ENCODE peak calls at places on chromosomes 11 and 22, in four cellular contexts. W is H1, J is adrenal gland, T is transverse colon. U is an unnamed sample. For H3K9me3, the result is how much of the 10 kb centered on the place peaks cover.

GRCh38 chr11:115745041-115745440 is 240.8 kb upstream of the CADM1 start:
- DNase-seq in J (no peak), T (no peak), W (no peak), U (no peak)

GRCh38 chr11:69244286-69244685 is 49.7 kb upstream of the MYEOV start:
- DNase-seq in T (no peak), W (no peak), J (no peak), U (no peak)

GRCh38 chr22:20130319-20130718 is 1.3 kb upstream of the ZDHHC8 start:
- DNase-seq in T (no peak), J (no peak), W (no peak), U (no peak)

GRCh38 chr11:75867778-75868374 is 52.9 kb downstream of the UVRAG start:
- DNase-seq in T (no peak), J (no peak), W (no peak), U (no peak)

GRCh38 chr22:45481661-45482060 is 21.0 kb upstream of the FBLN1 start:
- DNase-seq in T (no peak), J (no peak), W (no peak), U (no peak)

GRCh38 chr11:88801484-88802123 is 264.2 kb downstream of the GRM5 start:
- DNase-seq in W (no peak), T (no peak), J (no peak), U (no peak)

GRCh38 chr22:46942816-46943783 is 180.7 kb downstream of the TBC1D22A start:
- DNase-seq in J (peak), T (no peak), W (no peak), U (no peak)

GRCh38 chr22:29638678-29639077 is 35.2 kb downstream of the NF2 start:
- DNase-seq in J (no peak), T (no peak), W (no peak), U (no peak)

GRCh38 chr22:41206719-41207118 is 1.6 kb downstream of the L3MBTL2 start:
- DNase-seq in T (no peak), J (no peak), W (no peak), U (no peak)

GRCh38 chr22:41204066-41204465 is 1.0 kb upstream of the L3MBTL2 start:
- DNase-seq in W (no peak), T (no peak), J (no peak), U (no peak)

GRCh38 chr22:41203118-41203517 is 2.0 kb upstream of the L3MBTL2 start:
- DNase-seq in W (no peak), T (no peak), J (no peak), U (no peak)

GRCh38 chr22:41201146-41201545 is 4.0 kb upstream of the L3MBTL2 start:
- DNase-seq in T (no peak), J (no peak), W (no peak), U (no peak)

DNA sequence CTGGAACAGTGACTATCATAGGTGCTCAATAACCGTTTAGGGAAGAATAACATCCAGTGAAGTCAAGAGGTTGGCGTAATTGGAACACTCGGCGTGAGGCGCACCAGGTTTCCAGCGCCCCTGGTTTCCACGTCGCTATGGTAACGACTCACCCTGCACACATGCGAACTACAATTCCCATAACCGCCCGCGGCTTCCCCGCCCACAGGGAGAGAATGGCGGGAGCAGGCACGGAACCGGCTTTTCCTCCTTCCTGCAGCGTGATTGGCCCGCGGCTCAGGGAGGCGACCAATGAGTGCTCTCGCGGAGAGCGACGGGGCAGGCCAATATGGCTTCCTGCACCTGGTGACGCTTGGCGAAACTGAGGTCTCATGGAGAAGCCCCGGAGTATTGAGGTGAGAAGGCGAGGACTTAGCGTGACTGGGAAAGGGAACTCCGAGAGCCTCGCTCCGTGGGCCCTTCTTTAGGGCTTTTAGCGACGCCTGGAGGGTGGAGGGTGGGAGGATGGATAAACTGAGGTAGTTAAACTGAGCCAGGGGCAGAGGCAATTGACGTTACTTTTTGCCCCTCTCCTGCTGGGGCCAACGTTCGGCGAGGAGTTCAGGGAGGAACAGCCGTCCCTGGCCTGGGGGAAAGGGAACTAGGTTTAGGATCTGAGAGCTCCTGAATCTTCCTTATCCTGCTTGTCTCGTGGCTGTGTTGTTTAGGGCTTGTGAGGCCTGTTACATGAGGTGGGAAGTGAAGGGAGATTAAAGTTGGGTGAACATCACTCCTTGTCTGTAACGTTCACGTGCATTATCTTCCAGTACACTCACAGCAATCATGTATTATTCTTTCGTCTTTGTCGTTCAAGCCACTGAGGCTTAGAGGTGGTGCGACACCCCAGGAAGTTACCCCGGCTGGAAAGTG is at the start of gene L3MBTL2:
- DNase-seq in T (peak), W (peak), J (peak), U (peak)
- TF ChIP-seq POLR2A in T (peak), W (peak), J (no peak), U (peak)

GRCh38 chr11:10356161-10356560 is 51.3 kb downstream of the ADM start:
- DNase-seq in W (no peak), J (no peak), T (no peak), U (no peak)
- H3K9me3 ChIP-seq in W (under half), J (under half), T (under half), U (under half)

GRCh38 chr11:117877120-117877784 is 794 bp upstream of the FXYD6 start:
- DNase-seq in W (no peak), J (no peak), T (no peak), U (no peak)
- H3K27ac ChIP-seq in W (no peak), J (no peak), T (peak), U (peak)

DNA sequence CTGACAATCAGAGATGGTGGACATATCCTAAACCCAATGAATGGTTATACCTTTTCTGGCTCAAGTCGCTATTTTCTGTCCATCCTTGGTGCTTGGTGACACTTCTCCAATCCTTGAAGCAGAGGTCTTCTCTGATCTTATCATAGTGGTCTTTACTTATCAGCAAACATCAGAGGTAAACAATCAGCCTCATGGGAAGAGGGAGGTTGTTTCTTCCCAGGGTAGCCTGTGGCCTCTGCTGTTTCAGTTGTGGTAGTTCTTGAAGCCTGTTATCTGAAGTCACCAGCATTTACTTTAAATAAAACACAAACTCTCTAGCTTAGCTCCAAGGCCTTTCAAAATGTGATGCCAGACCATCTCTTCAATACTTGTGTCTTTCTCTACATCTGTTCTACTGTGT is 66.7 kb downstream of the RRM1 start:
- DNase-seq in J (no peak), T (no peak), W (no peak), U (no peak)
- TF ChIP-seq POLR2A in J (no peak), T (no peak), W (no peak), U (no peak)

GRCh38 chr11:58770627-58771457 is 39.1 kb upstream of the GLYAT start:
- DNase-seq in W (no peak), J (no peak), T (no peak), U (no peak)
- H3K9me3 ChIP-seq in W (under half), J (under half), T (under half), U (under half)

DNA sequence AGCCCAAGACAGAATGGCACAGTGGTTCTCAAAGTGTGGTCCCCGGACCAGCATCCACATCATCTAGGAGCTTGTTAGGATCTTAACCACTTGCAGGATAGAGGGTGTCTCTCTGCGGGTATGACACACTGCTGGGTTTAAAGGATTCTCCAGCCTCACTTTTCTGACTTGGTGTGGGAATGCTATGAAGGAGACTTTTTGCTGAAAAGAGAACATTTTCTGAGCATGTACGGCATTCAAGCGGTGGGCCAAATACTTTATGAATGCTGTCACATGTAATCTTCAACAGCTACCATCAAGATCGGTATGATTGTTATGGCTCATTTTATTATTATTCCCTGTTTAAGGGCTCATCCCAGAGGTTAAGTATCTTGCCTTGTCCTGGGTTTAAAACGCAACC is 1.7 kb upstream of the CD82 start:
- DNase-seq in T (no peak), W (no peak), J (no peak), U (no peak)
- H3K27ac ChIP-seq in T (peak), W (no peak), J (no peak), U (peak)

DNA sequence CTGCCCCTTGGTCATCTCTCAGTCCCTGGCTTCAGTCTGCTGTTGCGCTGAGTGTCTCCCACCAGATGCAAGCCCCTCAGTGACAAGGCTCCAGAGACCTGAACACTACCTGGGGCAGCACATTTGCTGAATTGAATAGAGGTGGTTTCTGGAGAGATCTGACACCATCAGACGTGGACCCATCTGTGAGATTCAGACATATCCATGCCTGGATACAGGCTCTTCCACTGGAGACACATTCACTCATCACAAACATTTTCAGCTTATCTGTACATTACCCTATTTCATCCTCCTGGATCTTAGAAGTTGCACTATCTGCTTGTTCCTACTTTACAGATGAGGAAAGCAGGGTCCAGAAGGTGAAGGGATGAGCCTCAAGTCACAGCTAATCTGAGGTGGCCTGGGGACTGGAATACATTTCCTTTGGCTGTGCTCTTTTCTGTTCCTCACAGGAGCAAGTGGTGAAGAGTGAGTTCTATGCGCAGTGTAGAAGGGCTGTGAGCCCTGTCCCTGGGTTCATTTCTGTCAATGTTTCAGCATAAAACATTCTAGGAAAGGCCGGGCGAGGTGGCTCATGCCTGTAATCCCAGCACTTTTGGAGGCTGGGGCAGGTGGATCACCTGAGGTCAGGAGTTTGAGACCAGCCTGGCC is 19.0 kb downstream of the ATG16L2 start:
- DNase-seq in W (no peak), T (no peak), J (no peak), U (no peak)
- TF ChIP-seq POLR2A in W (no peak), T (no peak), J (no peak), U (no peak)

GRCh38 chr11:41996558-41996957 is 537.1 kb upstream of the LRRC4C start:
- DNase-seq in J (peak), T (no peak), W (no peak), U (no peak)
- H3K9me3 ChIP-seq in J (under half), T (under half), W (under half), U (under half)

DNA sequence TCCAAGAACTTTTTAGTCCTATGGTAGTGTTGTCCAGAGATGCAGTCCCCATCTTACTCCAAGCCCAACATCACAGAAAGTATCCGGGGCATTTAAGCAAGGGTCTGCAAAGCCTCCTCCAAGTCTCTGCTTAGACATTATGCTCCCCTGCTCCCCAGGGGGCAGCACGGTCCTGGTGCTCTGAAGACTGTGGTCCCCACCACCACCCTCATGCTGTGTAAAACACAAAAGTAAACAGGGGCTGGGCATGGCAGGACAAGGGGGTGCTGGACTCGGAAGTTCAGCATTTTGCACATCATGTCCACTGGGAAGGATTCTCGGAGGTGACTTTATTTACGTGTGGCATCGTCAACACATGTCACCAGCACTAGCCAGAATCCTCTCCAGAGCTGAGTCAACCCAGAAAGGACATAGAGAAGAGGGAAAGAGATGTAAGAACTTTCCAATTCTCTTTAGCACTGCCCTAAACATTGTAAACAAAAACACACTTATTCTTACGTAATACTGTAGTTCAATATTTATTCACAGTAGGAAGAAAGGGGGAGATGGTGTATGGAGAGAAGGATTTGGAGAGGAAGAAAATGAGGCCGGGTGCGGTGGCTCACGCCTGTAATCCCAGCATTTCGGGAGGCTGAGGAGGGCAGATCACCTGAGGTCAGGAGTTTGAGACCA is 37.7 kb downstream of the TCIRG1 start:
- DNase-seq in T (no peak), W (no peak), J (no peak), U (no peak)
- H3K27ac ChIP-seq in T (no peak), W (no peak), J (no peak), U (no peak)

DNA sequence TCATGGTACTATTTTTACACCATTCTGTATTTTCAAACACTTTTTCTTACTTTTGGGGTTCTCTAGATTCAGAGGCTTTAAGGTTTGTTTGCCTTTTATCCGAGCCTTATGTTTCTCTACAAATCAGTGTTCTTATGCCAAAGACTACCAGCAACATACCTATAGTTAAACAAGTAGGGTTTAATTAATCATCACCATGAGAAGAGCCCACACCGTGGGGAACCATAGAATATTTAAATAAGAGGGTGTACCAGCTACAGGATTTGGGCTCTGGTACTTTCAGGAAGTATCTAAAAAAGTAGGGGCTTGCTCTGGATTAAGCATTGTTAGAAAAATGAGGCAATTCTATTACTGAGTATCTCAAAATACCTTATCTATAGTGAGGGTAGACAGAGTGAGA is 25.7 kb downstream of the TMEM225 start:
- DNase-seq in W (no peak), T (no peak), J (no peak), U (no peak)
- TF ChIP-seq POLR2A in W (no peak), T (no peak), J (no peak), U (no peak)